ENCODE peak calls at places on chromosomes 6 and 20, in ten cellular contexts. K is posterior cingulate gyrus, M is amniotic stem cell, Z is HS-5, I is SJSA1, P is progenitor cell of endocrine pancreas, L is ELR, W is NCI-H1436 treated with DMSO at 0.1 percent for 48 hours, V is AML-193, R is SW480. Q is an unnamed sample.

GRCh38 chr20:59737816-59738215 is 133.5 kb downstream of the PHACTR3 start:
- DNase-seq in I (no peak), R (no peak), V (no peak), L (no peak), P (no peak), M (no peak), Z (no peak), W (no peak), K (no peak), Q (no peak)

GRCh38 chr20:61980647-61981583 is 84.8 kb downstream of the TAF4 start:
- DNase-seq in I (no peak), W (no peak), K (no peak), R (peak; percentile 52), P (no peak), V (peak; percentile 30), Z (no peak), M (no peak), L (peak; percentile 69), Q (peak; percentile 29)

GRCh38 chr6:68468244-68468884 is 166.7 kb upstream of the ADGRB3 start:
- DNase-seq in P (no peak), Z (no peak), V (no peak), K (no peak), L (peak; percentile 0), W (no peak), M (no peak), I (no peak), R (peak; percentile 1), Q (no peak)

GRCh38 chr6:65642776-65643175 is 64.2 kb downstream of the EYS start:
- DNase-seq in K (no peak), R (no peak), Z (no peak), L (no peak), P (no peak), M (no peak), V (no peak), I (no peak), W (no peak), Q (no peak)

GRCh38 chr6:168137024-168137423 is 58.0 kb upstream of the FRMD1 start:
- DNase-seq in Z (no peak), P (no peak), K (no peak), R (peak; percentile 17), M (no peak), I (no peak), W (no peak), L (no peak), V (no peak), Q (no peak)

GRCh38 chr6:158518196-158519127 is 41.4 kb upstream of the TMEM181 start:
- DNase-seq in L (peak; percentile 90), R (peak; percentile 84), W (peak; percentile 72), K (peak; percentile 46), I (peak; percentile 79), P (no peak), Z (peak; percentile 42), V (peak; percentile 63), M (peak; percentile 54), Q (peak; percentile 60)

GRCh38 chr6:14881399-14881798 is 364.5 kb upstream of the JARID2 start:
- DNase-seq in K (no peak), I (no peak), L (peak; percentile 90), V (peak; percentile 83), Z (peak; percentile 38), W (no peak), R (no peak), M (no peak), P (no peak), Q (peak; percentile 45)

GRCh38 chr6:155795173-155795796 is 339.6 kb upstream of the NOX3 start:
- DNase-seq in P (no peak), R (no peak), V (no peak), K (no peak), W (no peak), I (no peak), M (no peak), L (peak; percentile 24), Z (no peak), Q (peak; percentile 91)

GRCh38 chr6:88725111-88725711 is 238.2 kb downstream of the RNGTT start:
- DNase-seq in V (no peak), P (peak; percentile 12), M (peak; percentile 9), I (peak; percentile 96), W (no peak), R (no peak), K (no peak), L (peak; percentile 20), Z (no peak), Q (peak; percentile 92)

GRCh38 chr6:26028753-26029569 is 58.3 kb upstream of the HFE start:
- DNase-seq in M (no peak), I (no peak), R (no peak), L (no peak), V (no peak), K (no peak), P (no peak), Z (no peak), W (no peak), Q (peak; percentile 10)

GRCh38 chr6:48067148-48067709 is 43.8 kb downstream of the PTCHD4 start:
- DNase-seq in P (no peak), W (no peak), K (no peak), V (no peak), L (peak; percentile 8), I (no peak), R (no peak), Z (no peak), M (no peak), Q (no peak)

GRCh38 chr6:161963634-161964244 is 689.9 kb upstream of the AGPAT4 start:
- DNase-seq in P (no peak), K (no peak), V (no peak), Z (no peak), R (no peak), M (no peak), L (no peak), W (no peak), I (no peak), Q (no peak)

GRCh38 chr6:169895926-169896761 is 144.7 kb downstream of the ERMARD start:
- DNase-seq in L (no peak), K (no peak), R (no peak), M (no peak), Z (no peak), I (no peak), W (no peak), V (no peak), P (no peak), Q (no peak)

GRCh38 chr20:37457928-37458327 is 63.1 kb upstream of the NNAT start:
- DNase-seq in W (no peak), P (no peak), R (no peak), K (no peak), Z (no peak), M (no peak), L (no peak), I (no peak), V (no peak), Q (no peak)

GRCh38 chr6:94041930-94042724 is 622.8 kb upstream of the EPHA7 start:
- DNase-seq in K (no peak), Z (no peak), L (no peak), W (no peak), I (no peak), P (no peak), V (no peak), M (no peak), R (no peak), Q (no peak)